ENCODE peak calls at places on chromosomes 6 and 20, in nine cellular contexts. V, M, X, K, O, G, Y, J and N are unnamed samples.

GRCh38 chr6:53673138-53673801 is 7.7 kb upstream of the KLHL31 start:
- DNase-seq in V (no peak), M (no peak), X (peak; percentile 78), K (no peak), O (no peak), G (peak; percentile 35), Y (no peak), J (peak; percentile 47), N (peak; percentile 81)

GRCh38 chr6:8066108-8066507 is 1.9 kb upstream of the BLOC1S5 start:
- DNase-seq in V (no peak), M (no peak), X (no peak), K (peak; percentile 50), O (no peak), G (no peak), Y (no peak), J (no peak), N (no peak)

GRCh38 chr20:3047486-3048419 is 1.9 kb downstream of the MRPS26 start:
- DNase-seq in V (no peak), M (no peak), X (no peak), K (no peak), O (no peak), G (no peak), Y (no peak), J (no peak), N (no peak)

GRCh38 chr20:58073945-58074920 is 154.2 kb downstream of the ANKRD60 start:
- DNase-seq in V (no peak), M (no peak), X (peak; percentile 79), K (peak; percentile 32), O (peak; percentile 26), G (peak; percentile 13), Y (no peak), J (no peak), N (peak; percentile 52)

GRCh38 chr20:10359621-10360040 is 74.4 kb downstream of the MKKS start:
- DNase-seq in V (no peak), M (no peak), X (peak; percentile 56), K (no peak), O (no peak), G (no peak), Y (no peak), J (no peak), N (peak; percentile 29)

GRCh38 chr20:15763344-15763743 is 809.9 kb downstream of the KIF16B start:
- DNase-seq in V (no peak), M (no peak), X (peak; percentile 43), K (no peak), O (no peak), G (no peak), Y (no peak), J (no peak), N (no peak)

GRCh38 chr20:49603209-49603627 is 35.3 kb upstream of the PTGIS start:
- DNase-seq in V (no peak), M (no peak), X (peak; percentile 36), K (peak; percentile 82), O (no peak), G (no peak), Y (no peak), J (no peak), N (peak; percentile 72)

GRCh38 chr6:33418690-33419291 is 884 bp upstream of the CUTA start:
- DNase-seq in V (no peak), M (no peak), X (no peak), K (no peak), O (no peak), G (no peak), Y (no peak), J (no peak), N (peak; percentile 46)

GRCh38 chr6:137690721-137691120 is 176.3 kb upstream of the TNFAIP3 start:
- DNase-seq in V (no peak), M (no peak), X (no peak), K (no peak), O (no peak), G (no peak), Y (no peak), J (no peak), N (no peak)

GRCh38 chr20:46308258-46309157 is at the start of gene CDH22:
- DNase-seq in V (peak; percentile 36), M (no peak), X (no peak), K (peak; percentile 85), O (no peak), G (peak; percentile 35), Y (no peak), J (no peak), N (peak; percentile 43)

GRCh38 chr20:60695223-60695622 is 556.8 kb upstream of the CDH4 start:
- DNase-seq in V (no peak), M (no peak), X (peak; percentile 76), K (no peak), O (no peak), G (no peak), Y (no peak), J (peak; percentile 71), N (peak; percentile 39)

GRCh38 chr20:50595433-50595895 is 85.3 kb downstream of the PTPN1 start:
- DNase-seq in V (no peak), M (no peak), X (no peak), K (peak; percentile 35), O (no peak), G (no peak), Y (no peak), J (no peak), N (no peak)

GRCh38 chr6:151765444-151765886 is 42.0 kb upstream of the ESR1 start:
- DNase-seq in V (no peak), M (no peak), X (peak; percentile 90), K (peak; percentile 79), O (peak; percentile 60), G (peak; percentile 37), Y (peak; percentile 17), J (peak; percentile 27), N (peak; percentile 96)

GRCh38 chr6:107820571-107821261 is 3.4 kb downstream of the SCML4 start:
- DNase-seq in V (no peak), M (peak; percentile 34), X (peak; percentile 20), K (peak; percentile 49), O (no peak), G (peak; percentile 52), Y (no peak), J (peak; percentile 38), N (peak; percentile 37)

GRCh38 chr6:16311763-16312162 is 73.4 kb downstream of the GMPR start:
- DNase-seq in V (no peak), M (no peak), X (no peak), K (no peak), O (no peak), G (no peak), Y (peak; percentile 56), J (no peak), N (no peak)

GRCh38 chr6:42165016-42165415 is 8.1 kb upstream of the GUCA1A start:
- DNase-seq in V (no peak), M (no peak), X (no peak), K (no peak), O (no peak), G (peak; percentile 38), Y (no peak), J (no peak), N (no peak)

GRCh38 chr6:30814137-30815084 is 69.9 kb upstream of the DDR1 start:
- DNase-seq in V (no peak), M (no peak), X (peak; percentile 82), K (peak; percentile 71), O (no peak), G (peak; percentile 40), Y (no peak), J (no peak), N (peak; percentile 84)

GRCh38 chr20:53930651-53931504 is 139.5 kb downstream of the BCAS1 start:
- DNase-seq in V (no peak), M (no peak), X (no peak), K (peak; percentile 2), O (peak; percentile 3), G (no peak), Y (no peak), J (no peak), N (no peak)
- H3K4me3 ChIP-seq in V (no peak overlapping the region), M (no peak overlapping the region), X (no peak overlapping the region), K (no peak overlapping the region), O (no peak overlapping the region), G (no peak overlapping the region), Y (no peak overlapping the region), J (no peak overlapping the region), N (no peak overlapping the region)

DNA sequence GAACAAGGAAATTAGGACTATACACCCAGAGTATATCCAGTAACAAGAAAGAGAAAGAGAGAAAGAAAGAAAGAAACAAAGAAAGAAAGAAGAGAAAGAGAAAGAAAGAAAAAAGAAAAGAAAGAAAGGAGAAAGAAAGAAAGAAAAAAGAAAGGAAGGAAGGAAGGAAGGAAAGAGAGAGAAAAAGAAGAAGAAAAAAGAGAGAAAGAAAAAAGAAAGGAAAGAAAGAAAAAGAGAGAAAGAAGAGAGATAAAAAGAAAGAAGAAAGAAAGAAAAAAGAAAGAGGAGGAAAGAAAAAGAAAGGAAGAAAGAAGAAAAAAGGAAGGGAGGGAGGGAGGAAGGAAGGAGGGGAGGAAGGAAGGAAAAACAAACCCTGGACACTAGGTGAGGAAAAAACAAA is 981.8 kb downstream of the TBC1D32 start:
- DNase-seq in V (no peak), M (no peak), X (no peak), K (no peak), O (no peak), G (no peak), Y (no peak), J (no peak), N (no peak)
- TF ChIP-seq CTCF in V (no peak), M (no peak), X (no peak), K (no peak), O (no peak), G (no peak), Y (no peak), J (no peak), N (no peak)

DNA sequence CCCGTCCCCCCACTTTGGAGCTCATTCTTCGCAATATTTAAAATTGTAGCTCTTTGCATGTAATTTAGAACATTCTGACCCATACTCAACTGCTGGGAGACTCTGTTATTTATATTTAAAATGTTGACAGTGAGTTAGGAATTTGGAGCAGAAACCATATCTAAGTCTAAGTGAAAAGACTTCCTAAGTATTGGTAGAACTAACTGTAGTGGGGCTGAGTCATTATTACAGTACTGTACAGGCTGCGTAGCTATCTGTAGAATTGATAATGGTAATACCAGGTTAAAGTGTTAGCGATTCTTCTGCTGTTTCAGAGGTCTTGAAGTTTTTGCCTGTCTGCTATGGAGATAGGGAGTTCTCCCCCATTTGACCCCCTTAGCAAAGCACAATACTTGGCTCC is 3.6 kb downstream of the TOP1 start:
- DNase-seq in V (no peak), M (no peak), X (peak; percentile 26), K (no peak), O (no peak), G (no peak), Y (no peak), J (no peak), N (peak; percentile 29)
- H3K4me3 ChIP-seq in V (no peak overlapping the region), M (no peak overlapping the region), X (no peak overlapping the region), K (peak overlapping the region; percentile 99), O (no peak overlapping the region), G (no peak overlapping the region), Y (no peak overlapping the region), J (no peak overlapping the region), N (peak overlapping the region; percentile 32)

DNA sequence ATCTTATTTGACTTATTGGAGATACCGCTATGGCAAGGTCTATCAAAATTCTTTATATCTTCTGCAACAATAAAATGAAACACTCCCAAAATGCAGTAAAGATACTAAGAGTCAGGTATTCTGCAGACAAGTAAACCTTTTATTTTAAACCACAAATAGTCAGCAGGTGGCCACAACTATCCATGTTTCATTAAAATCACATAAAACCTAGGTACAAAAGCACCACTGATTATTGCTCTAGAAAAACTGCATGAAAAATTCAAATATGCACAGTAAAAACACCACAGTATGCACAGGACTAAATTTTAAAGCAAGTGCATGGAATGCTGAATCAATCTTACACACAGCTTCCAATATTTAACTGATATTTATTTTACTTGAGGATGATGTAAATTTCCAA is 33.4 kb downstream of the HMGN3 start:
- DNase-seq in V (no peak), M (no peak), X (no peak), K (no peak), O (no peak), G (no peak), Y (no peak), J (no peak), N (no peak)
- TF ChIP-seq CTCF in V (peak; percentile 16), M (no peak), X (no peak), K (no peak), O (no peak), G (no peak), Y (no peak), J (peak; percentile 16), N (no peak)

GRCh38 chr20:842547-842940 is 9.0 kb downstream of the FAM110A start:
- DNase-seq in V (no peak), M (no peak), X (no peak), K (no peak), O (no peak), G (no peak), Y (no peak), J (no peak), N (no peak)
- H3K4me3 ChIP-seq in V (no peak overlapping the region), M (no peak overlapping the region), X (no peak overlapping the region), K (peak overlapping the region; percentile 79), O (no peak overlapping the region), G (no peak overlapping the region), Y (no peak overlapping the region), J (no peak overlapping the region), N (no peak overlapping the region)